ENCODE peak calls at places on chromosomes 12 and 14, in seven cellular contexts. One of them, this sample, is unnamed.

GRCh38 chr12:123928274-123928865 is 44.3 kb downstream of the CCDC92 start:
- DNase-seq in psoas muscle: no peak
- DNase-seq in iris pigment epithelial cell: no peak
- DNase-seq in GM03348: no peak
- DNase-seq in activated gamma-delta T cell: no peak
- DNase-seq in activated CD4-positive, CD25-positive, alpha-beta regulatory T cell: no peak
- DNase-seq in CD14-positive monocyte: no peak
- DNase-seq in this sample: no peak

GRCh38 chr14:88613552-88614010 is 50.7 kb downstream of the ZC3H14 start:
- DNase-seq in psoas muscle: no peak
- DNase-seq in iris pigment epithelial cell: peak
- DNase-seq in GM03348: peak
- DNase-seq in activated gamma-delta T cell: no peak
- DNase-seq in activated CD4-positive, CD25-positive, alpha-beta regulatory T cell: no peak
- DNase-seq in CD14-positive monocyte: no peak
- DNase-seq in this sample: no peak

GRCh38 chr12:460301-461230 is 827 bp downstream of the B4GALNT3 start:
- DNase-seq in psoas muscle: peak
- DNase-seq in iris pigment epithelial cell: no peak
- DNase-seq in GM03348: peak
- DNase-seq in activated gamma-delta T cell: peak
- DNase-seq in activated CD4-positive, CD25-positive, alpha-beta regulatory T cell: peak
- DNase-seq in CD14-positive monocyte: no peak
- DNase-seq in this sample: peak

GRCh38 chr12:57793920-57794319 is 11.3 kb downstream of the TSFM start:
- DNase-seq in psoas muscle: no peak
- DNase-seq in iris pigment epithelial cell: peak
- DNase-seq in GM03348: peak
- DNase-seq in activated gamma-delta T cell: no peak
- DNase-seq in activated CD4-positive, CD25-positive, alpha-beta regulatory T cell: no peak
- DNase-seq in CD14-positive monocyte: no peak
- DNase-seq in this sample: no peak

GRCh38 chr14:77910506-77910905 is 110.6 kb downstream of the ADCK1 start:
- DNase-seq in psoas muscle: no peak
- DNase-seq in iris pigment epithelial cell: no peak
- DNase-seq in GM03348: no peak
- DNase-seq in activated gamma-delta T cell: no peak
- DNase-seq in activated CD4-positive, CD25-positive, alpha-beta regulatory T cell: no peak
- DNase-seq in CD14-positive monocyte: no peak
- DNase-seq in this sample: no peak

GRCh38 chr12:106080111-106080732 is 58.5 kb downstream of the NUAK1 start:
- DNase-seq in psoas muscle: no peak
- DNase-seq in iris pigment epithelial cell: peak
- DNase-seq in GM03348: peak
- DNase-seq in activated gamma-delta T cell: no peak
- DNase-seq in activated CD4-positive, CD25-positive, alpha-beta regulatory T cell: no peak
- DNase-seq in CD14-positive monocyte: no peak
- DNase-seq in this sample: no peak

GRCh38 chr12:26539131-26539530 is 293.9 kb downstream of the ITPR2 start:
- DNase-seq in psoas muscle: no peak
- DNase-seq in iris pigment epithelial cell: no peak
- DNase-seq in GM03348: no peak
- DNase-seq in activated gamma-delta T cell: no peak
- DNase-seq in activated CD4-positive, CD25-positive, alpha-beta regulatory T cell: no peak
- DNase-seq in CD14-positive monocyte: no peak
- DNase-seq in this sample: no peak

GRCh38 chr12:106288510-106289195 is 13.9 kb upstream of the TCP11L2 start:
- DNase-seq in psoas muscle: no peak
- DNase-seq in iris pigment epithelial cell: peak
- DNase-seq in GM03348: peak
- DNase-seq in activated gamma-delta T cell: no peak
- DNase-seq in activated CD4-positive, CD25-positive, alpha-beta regulatory T cell: no peak
- DNase-seq in CD14-positive monocyte: peak
- DNase-seq in this sample: no peak

GRCh38 chr12:89450922-89451321 is 73.7 kb downstream of the GALNT4 start:
- DNase-seq in psoas muscle: no peak
- DNase-seq in iris pigment epithelial cell: peak
- DNase-seq in GM03348: peak
- DNase-seq in activated gamma-delta T cell: no peak
- DNase-seq in activated CD4-positive, CD25-positive, alpha-beta regulatory T cell: no peak
- DNase-seq in CD14-positive monocyte: no peak
- DNase-seq in this sample: no peak

GRCh38 chr12:25960176-25960575 is 1.7 kb downstream of the RASSF8 start:
- DNase-seq in psoas muscle: no peak
- DNase-seq in iris pigment epithelial cell: no peak
- DNase-seq in GM03348: peak
- DNase-seq in activated gamma-delta T cell: no peak
- DNase-seq in activated CD4-positive, CD25-positive, alpha-beta regulatory T cell: no peak
- DNase-seq in CD14-positive monocyte: no peak
- DNase-seq in this sample: no peak

GRCh38 chr12:12883369-12884001 is 7.9 kb upstream of the GPRC5A start:
- DNase-seq in psoas muscle: no peak
- DNase-seq in iris pigment epithelial cell: peak
- DNase-seq in GM03348: no peak
- DNase-seq in activated gamma-delta T cell: no peak
- DNase-seq in activated CD4-positive, CD25-positive, alpha-beta regulatory T cell: no peak
- DNase-seq in CD14-positive monocyte: no peak
- DNase-seq in this sample: no peak

GRCh38 chr12:19898009-19898408 is 458.7 kb downstream of the AEBP2 start:
- DNase-seq in psoas muscle: no peak
- DNase-seq in iris pigment epithelial cell: no peak
- DNase-seq in GM03348: no peak
- DNase-seq in activated gamma-delta T cell: no peak
- DNase-seq in activated CD4-positive, CD25-positive, alpha-beta regulatory T cell: no peak
- DNase-seq in CD14-positive monocyte: no peak
- DNase-seq in this sample: no peak

GRCh38 chr14:20848316-20848954 is 42.8 kb upstream of the RNASE3 start:
- DNase-seq in psoas muscle: no peak
- DNase-seq in iris pigment epithelial cell: peak
- DNase-seq in GM03348: peak
- DNase-seq in activated gamma-delta T cell: no peak
- DNase-seq in activated CD4-positive, CD25-positive, alpha-beta regulatory T cell: no peak
- DNase-seq in CD14-positive monocyte: peak
- DNase-seq in this sample: no peak

GRCh38 chr12:31368666-31369361 is 42.9 kb upstream of the SINHCAF start:
- DNase-seq in psoas muscle: no peak
- DNase-seq in iris pigment epithelial cell: peak
- DNase-seq in GM03348: no peak
- DNase-seq in activated gamma-delta T cell: no peak
- DNase-seq in activated CD4-positive, CD25-positive, alpha-beta regulatory T cell: no peak
- DNase-seq in CD14-positive monocyte: no peak
- DNase-seq in this sample: no peak

This sample was measured in CD4-positive, alpha-beta T cell.